ENCODE peak calls at places on chromosome 19, in six cellular contexts. One of them, this sample, is unnamed.
A peak's percentile ranks its signal among the peaks of the same experiment; 100 is the strongest.

GRCh38 chr19:44757735-44758505 is 9.4 kb downstream of the BCL3 start:
- DNase-seq in CD8-positive, alpha-beta T cell: no peak
- DNase-seq in thyroid gland: peak; percentile 66
- DNase-seq in A549: no peak
- DNase-seq in Panc1: no peak
- DNase-seq in neural progenitor cell: peak; percentile 90
- DNase-seq in this sample: no peak

GRCh38 chr19:17138937-17139598 is 63.5 kb downstream of the MYO9B start:
- DNase-seq in neural progenitor cell: no peak
- DNase-seq in A549: no peak
- DNase-seq in CD8-positive, alpha-beta T cell: no peak
- DNase-seq in thyroid gland: peak; percentile 49
- DNase-seq in Panc1: no peak
- DNase-seq in this sample: no peak

GRCh38 chr19:35211545-35212230 is 16.9 kb downstream of the FAM187B start:
- DNase-seq in neural progenitor cell: no peak
- DNase-seq in A549: no peak
- DNase-seq in thyroid gland: peak; percentile 19
- DNase-seq in CD8-positive, alpha-beta T cell: peak; percentile 78
- DNase-seq in Panc1: no peak
- DNase-seq in this sample: peak; percentile 78

GRCh38 chr19:47377208-47377701 is 28.1 kb downstream of the DHX34 start:
- DNase-seq in neural progenitor cell: no peak
- DNase-seq in Panc1: no peak
- DNase-seq in thyroid gland: peak; percentile 18
- DNase-seq in CD8-positive, alpha-beta T cell: no peak
- DNase-seq in A549: no peak
- DNase-seq in this sample: no peak

GRCh38 chr19:658916-659839 is 3.8 kb downstream of the RNF126 start:
- DNase-seq in neural progenitor cell: no peak
- DNase-seq in CD8-positive, alpha-beta T cell: no peak
- DNase-seq in A549: no peak
- DNase-seq in Panc1: no peak
- DNase-seq in thyroid gland: no peak
- DNase-seq in this sample: peak; percentile 46

GRCh38 chr19:17944301-17944700 is 11.5 kb downstream of the CCDC124 start:
- DNase-seq in Panc1: no peak
- DNase-seq in A549: no peak
- DNase-seq in CD8-positive, alpha-beta T cell: no peak
- DNase-seq in neural progenitor cell: no peak
- DNase-seq in thyroid gland: no peak
- DNase-seq in this sample: no peak

GRCh38 chr19:3969435-3970312 is 1.2 kb downstream of the DAPK3 start:
- DNase-seq in Panc1: no peak
- DNase-seq in neural progenitor cell: peak; percentile 54
- DNase-seq in CD8-positive, alpha-beta T cell: no peak
- DNase-seq in A549: peak; percentile 46
- DNase-seq in thyroid gland: no peak
- DNase-seq in this sample: no peak

GRCh38 chr19:42206871-42207755 is 10.4 kb downstream of the DEDD2 start:
- DNase-seq in Panc1: no peak
- DNase-seq in A549: peak; percentile 73
- DNase-seq in CD8-positive, alpha-beta T cell: no peak
- DNase-seq in thyroid gland: no peak
- DNase-seq in neural progenitor cell: no peak
- DNase-seq in this sample: no peak

GRCh38 chr19:14089662-14090508 is 666 bp downstream of the SAMD1 start:
- DNase-seq in neural progenitor cell: peak; percentile 90
- DNase-seq in CD8-positive, alpha-beta T cell: peak; percentile 26
- DNase-seq in A549: no peak
- DNase-seq in thyroid gland: peak; percentile 43
- DNase-seq in Panc1: no peak
- DNase-seq in this sample: peak; percentile 37

GRCh38 chr19:3275068-3275582 is 50.7 kb downstream of the CELF5 start:
- DNase-seq in neural progenitor cell: peak; percentile 87
- DNase-seq in A549: peak; percentile 76
- DNase-seq in CD8-positive, alpha-beta T cell: no peak
- DNase-seq in Panc1: no peak
- DNase-seq in thyroid gland: no peak
- DNase-seq in this sample: no peak

GRCh38 chr19:14136509-14137281 is at the start of gene ASF1B:
- DNase-seq in thyroid gland: peak; percentile 99
- DNase-seq in CD8-positive, alpha-beta T cell: peak; percentile 94
- DNase-seq in A549: peak; percentile 94
- DNase-seq in neural progenitor cell: peak; percentile 100
- DNase-seq in Panc1: peak; percentile 94
- DNase-seq in this sample: peak; percentile 98

GRCh38 chr19:55441692-55442321 is 1.3 kb downstream of the SHISA7 start:
- DNase-seq in thyroid gland: no peak
- DNase-seq in Panc1: no peak
- DNase-seq in neural progenitor cell: peak; percentile 48
- DNase-seq in CD8-positive, alpha-beta T cell: no peak
- DNase-seq in A549: no peak
- DNase-seq in this sample: no peak

GRCh38 chr19:2775556-2776430 is 7.3 kb downstream of the SGTA start:
- DNase-seq in CD8-positive, alpha-beta T cell: peak; percentile 43
- DNase-seq in thyroid gland: no peak
- DNase-seq in A549: no peak
- DNase-seq in neural progenitor cell: no peak
- DNase-seq in Panc1: no peak
- DNase-seq in this sample: peak; percentile 30

GRCh38 chr19:6801397-6802086 is 29.0 kb downstream of the VAV1 start:
- DNase-seq in A549: peak; percentile 53
- DNase-seq in CD8-positive, alpha-beta T cell: peak; percentile 75
- DNase-seq in thyroid gland: peak; percentile 29
- DNase-seq in Panc1: no peak
- DNase-seq in neural progenitor cell: no peak
- DNase-seq in this sample: peak; percentile 62

GRCh38 chr19:11296264-11296663 is 304 bp downstream of the TSPAN16 start:
- DNase-seq in Panc1: no peak
- DNase-seq in thyroid gland: no peak
- DNase-seq in CD8-positive, alpha-beta T cell: no peak
- DNase-seq in neural progenitor cell: no peak
- DNase-seq in A549: no peak
- DNase-seq in this sample: no peak

GRCh38 chr19:16397791-16398529 is 73.3 kb downstream of the KLF2 start:
- DNase-seq in A549: no peak
- DNase-seq in Panc1: no peak
- DNase-seq in CD8-positive, alpha-beta T cell: no peak
- DNase-seq in neural progenitor cell: no peak
- DNase-seq in thyroid gland: peak; percentile 41
- DNase-seq in this sample: no peak

GRCh38 chr19:43812689-43813088 is 10.4 kb upstream of the LYPD5 start:
- DNase-seq in A549: no peak
- DNase-seq in neural progenitor cell: no peak
- DNase-seq in thyroid gland: no peak
- DNase-seq in CD8-positive, alpha-beta T cell: no peak
- DNase-seq in Panc1: no peak
- DNase-seq in this sample: no peak

GRCh38 chr19:1904385-1905070 is 671 bp upstream of the ADAT3 start:
- DNase-seq in neural progenitor cell: peak; percentile 84
- DNase-seq in Panc1: no peak
- DNase-seq in thyroid gland: peak; percentile 94
- DNase-seq in CD8-positive, alpha-beta T cell: no peak
- DNase-seq in A549: no peak
- DNase-seq in this sample: no peak

GRCh38 chr19:52190679-52191293 is 934 bp downstream of the PPP2R1A start:
- DNase-seq in neural progenitor cell: peak; percentile 38
- DNase-seq in A549: no peak
- DNase-seq in CD8-positive, alpha-beta T cell: no peak
- DNase-seq in Panc1: no peak
- DNase-seq in thyroid gland: peak; percentile 55
- DNase-seq in this sample: no peak

GRCh38 chr19:2495130-2495641 is 19.3 kb downstream of the GADD45B start:
- DNase-seq in neural progenitor cell: peak; percentile 21
- DNase-seq in A549: peak; percentile 72
- DNase-seq in Panc1: no peak
- DNase-seq in thyroid gland: peak; percentile 97
- DNase-seq in CD8-positive, alpha-beta T cell: no peak
- DNase-seq in this sample: no peak

GRCh38 chr19:45355402-45355801 is 14.9 kb downstream of the KLC3 start:
- DNase-seq in CD8-positive, alpha-beta T cell: no peak
- DNase-seq in neural progenitor cell: no peak
- DNase-seq in thyroid gland: no peak
- DNase-seq in Panc1: no peak
- DNase-seq in A549: no peak
- DNase-seq in this sample: no peak

GRCh38 chr19:47469719-47470118 is 2.0 kb downstream of the SLC8A2 start:
- DNase-seq in Panc1: no peak
- DNase-seq in neural progenitor cell: no peak
- DNase-seq in CD8-positive, alpha-beta T cell: no peak
- DNase-seq in A549: no peak
- DNase-seq in thyroid gland: no peak
- DNase-seq in this sample: no peak

GRCh38 chr19:47157455-47158321 is 27.1 kb downstream of the SAE1 start:
- DNase-seq in neural progenitor cell: peak; percentile 62
- DNase-seq in A549: no peak
- DNase-seq in Panc1: no peak
- DNase-seq in CD8-positive, alpha-beta T cell: no peak
- DNase-seq in thyroid gland: peak; percentile 74
- DNase-seq in this sample: no peak

GRCh38 chr19:13012690-13013608 is 17.7 kb downstream of the NFIX start:
- DNase-seq in neural progenitor cell: peak; percentile 48
- DNase-seq in thyroid gland: no peak
- DNase-seq in CD8-positive, alpha-beta T cell: no peak
- DNase-seq in A549: no peak
- DNase-seq in Panc1: no peak
- DNase-seq in this sample: no peak

GRCh38 chr19:44602071-44602470 is 11.3 kb upstream of the IGSF23 start:
- DNase-seq in Panc1: no peak
- DNase-seq in thyroid gland: no peak
- DNase-seq in neural progenitor cell: no peak
- DNase-seq in CD8-positive, alpha-beta T cell: no peak
- DNase-seq in A549: no peak
- DNase-seq in this sample: no peak

GRCh38 chr19:18470153-18470552 is 32.2 kb upstream of the ISYNA1 start:
- DNase-seq in Panc1: no peak
- DNase-seq in CD8-positive, alpha-beta T cell: no peak
- DNase-seq in neural progenitor cell: peak; percentile 86
- DNase-seq in A549: no peak
- DNase-seq in thyroid gland: no peak
- DNase-seq in this sample: no peak

DNA sequence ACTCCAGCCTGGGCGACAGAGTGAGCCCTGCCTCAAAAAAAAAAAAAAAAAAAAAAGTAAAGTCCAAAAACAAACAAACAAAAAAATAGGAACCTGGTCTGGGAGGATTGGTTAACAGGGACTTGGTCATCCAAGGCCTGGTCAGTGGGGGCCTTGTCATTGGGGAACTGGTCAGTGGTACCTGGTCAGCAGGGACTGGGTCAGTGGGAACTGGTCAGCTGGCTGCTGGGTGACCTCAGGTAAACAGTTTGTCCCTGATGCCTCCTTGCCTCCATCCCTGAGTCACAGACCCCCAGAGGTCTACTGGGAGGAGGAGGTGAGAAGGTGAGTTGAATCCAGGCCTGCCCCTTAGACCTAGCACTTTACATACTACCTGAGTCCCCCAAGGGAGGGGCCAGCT is 5.7 kb upstream of the ZNF14 start:
- DNase-seq in Panc1: no peak
- DNase-seq in thyroid gland: no peak
- DNase-seq in A549: no peak
- DNase-seq in neural progenitor cell: no peak
- DNase-seq in CD8-positive, alpha-beta T cell: no peak
- DNase-seq in this sample: no peak
- H3K9me3 ChIP-seq in Panc1: no peaks in the 10 kb centered on the region
- H3K9me3 ChIP-seq in thyroid gland: no peaks in the 10 kb centered on the region
- H3K9me3 ChIP-seq in A549: peaks cover 8% of the 10 kb centered on the region
- H3K9me3 ChIP-seq in neural progenitor cell: no peaks in the 10 kb centered on the region
- H3K9me3 ChIP-seq in CD8-positive, alpha-beta T cell: no peaks in the 10 kb centered on the region
- H3K9me3 ChIP-seq in this sample: no peaks in the 10 kb centered on the region

GRCh38 chr19:5273782-5274181 is 66.8 kb downstream of the PTPRS start:
- DNase-seq in A549: no peak
- DNase-seq in neural progenitor cell: no peak
- DNase-seq in Panc1: no peak
- DNase-seq in thyroid gland: no peak
- DNase-seq in CD8-positive, alpha-beta T cell: no peak
- DNase-seq in this sample: no peak
- H3K9me3 ChIP-seq in A549: no peaks in the 10 kb centered on the region
- H3K9me3 ChIP-seq in neural progenitor cell: no peaks in the 10 kb centered on the region
- H3K9me3 ChIP-seq in Panc1: no peaks in the 10 kb centered on the region
- H3K9me3 ChIP-seq in thyroid gland: no peaks in the 10 kb centered on the region
- H3K9me3 ChIP-seq in CD8-positive, alpha-beta T cell: no peaks in the 10 kb centered on the region
- H3K9me3 ChIP-seq in this sample: no peaks in the 10 kb centered on the region

GRCh38 chr19:21587549-21587948 is 82.1 kb downstream of the ZNF429 start:
- DNase-seq in thyroid gland: no peak
- DNase-seq in A549: no peak
- DNase-seq in neural progenitor cell: no peak
- DNase-seq in Panc1: no peak
- DNase-seq in CD8-positive, alpha-beta T cell: no peak
- DNase-seq in this sample: no peak
- H3K9me3 ChIP-seq in thyroid gland: no peaks in the 10 kb centered on the region
- H3K9me3 ChIP-seq in A549: no peaks in the 10 kb centered on the region
- H3K9me3 ChIP-seq in neural progenitor cell: no peaks in the 10 kb centered on the region
- H3K9me3 ChIP-seq in Panc1: no peaks in the 10 kb centered on the region
- H3K9me3 ChIP-seq in CD8-positive, alpha-beta T cell: no peaks in the 10 kb centered on the region
- H3K9me3 ChIP-seq in this sample: no peaks in the 10 kb centered on the region

GRCh38 chr19:28531979-28532378 is 681.0 kb downstream of the UQCRFS1 start:
- DNase-seq in neural progenitor cell: no peak
- DNase-seq in A549: no peak
- DNase-seq in Panc1: no peak
- DNase-seq in thyroid gland: no peak
- DNase-seq in CD8-positive, alpha-beta T cell: no peak
- DNase-seq in this sample: no peak

GRCh38 chr19:28530406-28531035 is 682.4 kb downstream of the UQCRFS1 start:
- DNase-seq in neural progenitor cell: no peak
- DNase-seq in thyroid gland: no peak
- DNase-seq in Panc1: no peak
- DNase-seq in CD8-positive, alpha-beta T cell: no peak
- DNase-seq in A549: no peak
- DNase-seq in this sample: no peak

GRCh38 chr19:28534740-28535351 is 678.1 kb downstream of the UQCRFS1 start:
- DNase-seq in thyroid gland: no peak
- DNase-seq in A549: no peak
- DNase-seq in neural progenitor cell: no peak
- DNase-seq in CD8-positive, alpha-beta T cell: no peak
- DNase-seq in Panc1: no peak
- DNase-seq in this sample: no peak

GRCh38 chr19:28535352-28535775 is 677.6 kb downstream of the UQCRFS1 start:
- DNase-seq in CD8-positive, alpha-beta T cell: no peak
- DNase-seq in Panc1: no peak
- DNase-seq in thyroid gland: no peak
- DNase-seq in A549: no peak
- DNase-seq in neural progenitor cell: no peak
- DNase-seq in this sample: no peak

DNA sequence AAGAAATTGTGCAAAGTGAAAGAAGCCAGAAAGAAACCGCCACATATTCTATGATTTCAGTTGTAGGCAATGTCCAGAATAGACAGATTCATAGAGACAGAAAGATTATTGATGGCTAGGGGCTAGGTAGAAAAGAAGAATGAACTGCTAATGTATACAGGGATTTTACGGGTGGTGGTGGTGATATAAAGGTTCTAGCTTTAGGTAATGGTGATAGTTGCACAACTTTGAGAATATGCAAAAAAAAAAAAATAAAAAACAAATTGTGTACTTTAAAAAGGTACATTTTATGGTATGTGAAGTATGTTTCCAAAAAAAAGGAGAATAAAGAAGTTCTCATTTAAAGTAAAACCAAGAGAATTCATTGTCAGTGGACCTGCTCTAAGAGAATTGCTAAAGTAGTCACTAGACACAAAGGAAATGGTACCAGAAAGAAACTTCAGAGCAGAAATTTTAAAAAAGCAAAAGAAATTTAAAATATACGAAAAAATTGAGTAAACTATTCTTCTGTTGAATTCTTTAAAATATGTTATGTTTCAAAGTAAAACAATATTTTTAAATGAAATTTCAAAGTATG is 680.1 kb downstream of the UQCRFS1 start:
- DNase-seq in Panc1: no peak
- DNase-seq in CD8-positive, alpha-beta T cell: no peak
- DNase-seq in A549: no peak
- DNase-seq in neural progenitor cell: no peak
- DNase-seq in thyroid gland: no peak
- DNase-seq in this sample: no peak
- H3K9me3 ChIP-seq in Panc1: peaks cover 4% of the 10 kb centered on the region
- H3K9me3 ChIP-seq in CD8-positive, alpha-beta T cell: no peaks in the 10 kb centered on the region
- H3K9me3 ChIP-seq in A549: peaks cover 9% of the 10 kb centered on the region
- H3K9me3 ChIP-seq in neural progenitor cell: peaks cover 11% of the 10 kb centered on the region
- H3K9me3 ChIP-seq in thyroid gland: no peaks in the 10 kb centered on the region
- H3K9me3 ChIP-seq in this sample: no peaks in the 10 kb centered on the region

This sample was measured in T-helper 17 cell.